ENCODE peak calls at places on chromosome 13, in four cellular contexts. H, W, R and S are unnamed samples.

GRCh38 chr13:88376762-88377388 is 705.7 kb downstream of the SLITRK5 start:
- DNase-seq in H (no peak), W (no peak), R (no peak), S (no peak)

GRCh38 chr13:112722433-112723250 is 32.8 kb downstream of the ATP11A start:
- DNase-seq in H (no peak), W (peak), R (no peak), S (peak)

GRCh38 chr13:41458187-41458938 is 1.0 kb downstream of the RGCC start:
- DNase-seq in H (no peak), W (peak), R (peak), S (peak)

GRCh38 chr13:20924758-20925394 is 22.3 kb upstream of the XPO4 start:
- DNase-seq in H (no peak), W (peak), R (peak), S (peak)

GRCh38 chr13:108700421-108701170 is 71.2 kb downstream of the MYO16 start:
- DNase-seq in H (no peak), W (no peak), R (no peak), S (no peak)

GRCh38 chr13:33744589-33745369 is 73.2 kb upstream of the RFC3 start:
- DNase-seq in H (no peak), W (no peak), R (no peak), S (peak)

GRCh38 chr13:26601669-26602068 is 44.2 kb downstream of the WASF3 start:
- DNase-seq in H (peak), W (no peak), R (no peak), S (no peak)

GRCh38 chr13:46761866-46762265 is 35.1 kb downstream of the ESD start:
- DNase-seq in H (no peak), W (no peak), R (no peak), S (no peak)

GRCh38 chr13:99896712-99897440 is 74.7 kb downstream of the ZIC5 start:
- DNase-seq in H (no peak), W (no peak), R (no peak), S (no peak)

GRCh38 chr13:41708648-41709175 is 251.4 kb downstream of the RGCC start:
- DNase-seq in H (no peak), W (peak), R (no peak), S (no peak)

GRCh38 chr13:109351236-109351635 is 435.1 kb downstream of the IRS2 start:
- DNase-seq in H (no peak), W (no peak), R (no peak), S (no peak)

GRCh38 chr13:31278874-31279273 is 79.1 kb downstream of the B3GLCT start:
- DNase-seq in H (no peak), W (no peak), R (no peak), S (no peak)

GRCh38 chr13:113651511-113652403 is 6.2 kb downstream of the ATP4B start:
- DNase-seq in H (no peak), W (peak), R (peak), S (peak)

GRCh38 chr13:35687336-35687735 is 210.8 kb upstream of the MAB21L1 start:
- DNase-seq in H (no peak), W (no peak), R (no peak), S (no peak)

GRCh38 chr13:52703482-52703881 is 36.1 kb downstream of the CNMD start:
- DNase-seq in H (no peak), W (no peak), R (no peak), S (no peak)

GRCh38 chr13:109331898-109332297 is 454.5 kb downstream of the IRS2 start:
- DNase-seq in H (no peak), W (no peak), R (no peak), S (peak)

GRCh38 chr13:76856141-76856571 is 30.0 kb downstream of the KCTD12 start:
- DNase-seq in H (no peak), W (no peak), R (no peak), S (no peak)

GRCh38 chr13:97028441-97029299 is 34.4 kb upstream of the OXGR1 start:
- DNase-seq in H (no peak), W (peak), R (peak), S (peak)

GRCh38 chr13:20703785-20704458 is 423 bp downstream of the IL17D start:
- DNase-seq in H (peak), W (peak), R (peak), S (peak)

GRCh38 chr13:84658881-84659661 is 776.8 kb upstream of the SLITRK1 start:
- DNase-seq in H (no peak), W (no peak), R (no peak), S (no peak)

DNA sequence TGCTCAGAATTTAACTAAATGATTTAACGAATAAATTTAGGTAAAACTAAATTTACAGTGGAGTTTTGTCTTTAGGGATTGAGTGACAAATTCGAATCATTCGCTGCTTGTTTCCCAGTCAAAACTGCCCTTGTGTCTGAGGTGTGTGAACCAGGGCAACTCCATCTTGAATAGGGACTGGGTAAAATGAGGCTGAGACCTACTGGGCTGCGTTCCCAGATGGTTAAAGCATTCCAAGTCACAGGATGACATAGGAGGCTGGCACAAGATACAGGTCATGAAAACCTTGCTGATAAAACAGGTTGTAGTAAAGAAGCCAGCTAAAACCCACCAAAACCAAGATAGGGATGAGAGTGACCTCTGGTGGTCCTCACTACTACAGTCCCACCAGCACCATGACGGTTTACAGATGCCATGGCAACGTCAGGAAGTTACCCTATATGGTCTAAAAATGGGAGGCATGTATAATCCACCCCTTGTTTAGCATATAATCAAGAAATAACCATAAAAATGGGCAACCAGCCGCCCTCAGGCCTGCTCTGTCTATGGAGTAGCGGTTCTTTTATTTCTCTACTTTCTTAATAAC is 10.2 kb upstream of the ANKRD10 start:
- DNase-seq in H (no peak), W (no peak), R (no peak), S (no peak)
- TF ChIP-seq CTCF in H (peak), W (peak), R (no peak), S (no peak)

GRCh38 chr13:72808917-72809500 is 27.1 kb downstream of the PIBF1 start:
- DNase-seq in H (no peak), W (no peak), R (no peak), S (no peak)
- TF ChIP-seq CTCF in H (no peak), W (peak), R (peak), S (peak)

DNA sequence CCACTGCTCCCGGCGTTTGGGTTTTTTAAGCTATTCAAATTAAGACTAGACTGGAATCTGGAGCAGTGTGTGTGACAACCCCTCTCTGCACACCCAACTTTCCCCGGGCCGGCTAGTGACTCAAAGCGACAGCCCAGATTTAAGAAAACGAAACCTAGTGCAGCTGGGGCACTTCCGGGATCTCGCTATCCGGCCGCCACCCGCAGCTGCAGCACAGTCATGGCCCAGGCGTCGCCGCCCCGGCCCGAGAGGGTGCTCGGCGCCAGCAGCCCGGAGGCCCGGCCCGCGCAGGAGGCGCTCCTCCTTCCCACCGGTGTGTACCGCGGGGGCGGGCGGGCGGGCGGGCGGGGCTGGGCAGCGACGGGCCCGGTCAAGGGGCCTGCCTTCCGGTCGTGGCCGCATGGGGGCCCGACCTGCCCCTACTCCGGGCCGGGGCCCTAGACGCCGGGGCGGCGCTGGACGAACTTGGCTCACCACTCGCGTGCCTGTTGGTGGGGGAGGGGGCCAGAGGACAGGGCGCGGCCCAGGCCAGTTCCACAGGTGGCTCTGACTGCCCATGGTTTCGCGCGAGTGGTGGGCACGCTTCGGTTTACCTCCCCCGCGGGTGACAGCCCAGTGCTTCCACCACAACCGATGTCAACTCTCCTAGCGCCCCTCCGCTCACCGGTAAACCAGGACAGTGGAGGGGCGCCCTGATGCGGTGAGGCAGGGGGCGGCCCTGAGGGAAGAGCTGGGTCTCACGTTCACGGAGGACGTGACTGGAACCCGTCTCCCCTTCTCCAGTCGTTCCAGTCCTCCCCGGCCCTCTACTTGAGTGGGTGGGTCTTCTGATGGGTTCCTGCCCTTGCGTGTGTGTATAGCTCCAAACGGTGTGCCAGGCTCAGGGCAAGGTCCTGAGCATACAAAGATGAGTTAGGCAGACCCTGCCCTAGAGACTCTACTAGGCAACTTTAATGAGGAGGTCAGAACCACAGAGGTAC is at the start of gene PHF11:
- DNase-seq in H (peak), W (peak), R (peak), S (peak)
- TF ChIP-seq CTCF in H (no peak), W (peak), R (no peak), S (peak)

GRCh38 chr13:27619711-27620376 is 485 bp downstream of the LNX2 start:
- DNase-seq in H (no peak), W (peak), R (peak), S (no peak)
- TF ChIP-seq CTCF in H (no peak), W (peak), R (no peak), S (peak)

GRCh38 chr13:42722883-42723539 is 58.4 kb upstream of the FAM216B start:
- DNase-seq in H (no peak), W (no peak), R (no peak), S (no peak)

GRCh38 chr13:42720858-42721219 is 60.5 kb upstream of the FAM216B start:
- DNase-seq in H (no peak), W (no peak), R (no peak), S (no peak)

GRCh38 chr13:42715909-42716308 is 65.5 kb upstream of the FAM216B start:
- DNase-seq in H (no peak), W (peak), R (no peak), S (no peak)

GRCh38 chr13:42720116-42720857 is 61.1 kb upstream of the FAM216B start:
- DNase-seq in H (peak), W (no peak), R (no peak), S (peak)
- TF ChIP-seq CTCF in H (no peak), W (no peak), R (no peak), S (no peak)

GRCh38 chr13:44244288-44244687 is 129.3 kb upstream of the SERP2 start:
- DNase-seq in H (no peak), W (no peak), R (no peak), S (no peak)

GRCh38 chr13:44241638-44242037 is 132.0 kb upstream of the SERP2 start:
- DNase-seq in H (no peak), W (no peak), R (no peak), S (no peak)

GRCh38 chr13:44240611-44241010 is 133.0 kb upstream of the SERP2 start:
- DNase-seq in H (no peak), W (no peak), R (no peak), S (no peak)

GRCh38 chr13:44238011-44238421 is 135.6 kb upstream of the SERP2 start:
- DNase-seq in H (no peak), W (no peak), R (peak), S (no peak)

DNA sequence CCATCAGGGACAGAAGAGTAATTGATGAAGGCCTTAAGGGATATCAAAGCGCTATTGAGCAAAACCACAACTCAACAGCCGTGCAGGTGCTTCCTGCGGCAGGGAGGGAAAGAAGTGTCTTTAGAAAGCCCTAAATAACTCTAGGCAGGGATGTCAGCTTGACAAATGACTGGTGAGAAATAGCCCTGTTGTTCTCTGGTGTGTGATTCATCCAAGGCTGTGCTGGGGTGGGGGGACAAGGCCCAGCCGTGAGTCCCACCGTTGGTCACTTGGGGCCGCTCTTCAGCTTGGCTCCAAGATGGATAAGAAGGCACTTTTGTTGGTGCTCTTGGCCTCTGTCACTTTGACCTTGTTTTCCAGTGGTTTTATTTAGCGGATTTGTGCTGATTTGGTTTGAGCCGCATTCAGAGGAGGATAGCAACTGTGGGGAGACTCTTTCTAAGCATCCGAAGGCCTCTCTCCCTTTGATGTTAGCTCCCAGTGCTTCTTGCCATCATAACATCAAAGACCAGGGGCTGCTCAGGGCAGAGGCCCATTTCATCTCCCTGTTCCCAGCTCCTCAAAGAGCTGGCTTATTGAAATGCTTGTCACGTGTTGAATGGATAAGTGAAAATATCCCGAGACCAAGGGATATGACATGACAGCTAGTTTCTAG is 130.3 kb upstream of the SERP2 start:
- DNase-seq in H (no peak), W (no peak), R (no peak), S (no peak)
- TF ChIP-seq CTCF in H (peak), W (peak), R (no peak), S (no peak)

GRCh38 chr13:39038569-39038898 is 278 bp downstream of the NHLRC3 start:
- DNase-seq in H (no peak), W (no peak), R (no peak), S (peak)
- TF ChIP-seq CTCF in H (no peak), W (no peak), R (no peak), S (no peak)

DNA sequence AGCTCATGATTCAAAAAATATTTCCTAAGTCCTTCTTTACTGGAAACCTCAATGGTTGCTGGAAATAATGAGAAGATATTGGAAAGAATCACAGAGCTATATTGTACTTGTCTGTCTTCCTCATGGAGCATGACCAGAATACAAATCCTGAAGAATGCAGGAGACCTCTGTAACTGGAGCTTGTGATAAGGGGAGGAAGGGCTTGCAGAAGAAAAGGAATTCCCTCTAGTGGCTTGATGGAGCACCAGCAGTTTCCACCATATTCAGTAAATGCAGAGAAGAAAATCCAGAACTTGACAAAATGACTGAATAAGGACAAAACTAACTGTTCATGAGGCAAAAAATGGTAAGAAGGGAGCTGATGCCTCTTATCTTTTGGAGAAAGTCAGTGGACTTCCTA is 1333.1 kb downstream of the EFNB2 start:
- DNase-seq in H (no peak), W (no peak), R (no peak), S (no peak)
- TF ChIP-seq CTCF in H (peak), W (peak), R (peak), S (no peak)

GRCh38 chr13:29845440-29846056 is 4.9 kb downstream of the UBL3 start:
- DNase-seq in H (no peak), W (no peak), R (no peak), S (no peak)
- TF ChIP-seq CTCF in H (no peak), W (peak), R (no peak), S (peak)

DNA sequence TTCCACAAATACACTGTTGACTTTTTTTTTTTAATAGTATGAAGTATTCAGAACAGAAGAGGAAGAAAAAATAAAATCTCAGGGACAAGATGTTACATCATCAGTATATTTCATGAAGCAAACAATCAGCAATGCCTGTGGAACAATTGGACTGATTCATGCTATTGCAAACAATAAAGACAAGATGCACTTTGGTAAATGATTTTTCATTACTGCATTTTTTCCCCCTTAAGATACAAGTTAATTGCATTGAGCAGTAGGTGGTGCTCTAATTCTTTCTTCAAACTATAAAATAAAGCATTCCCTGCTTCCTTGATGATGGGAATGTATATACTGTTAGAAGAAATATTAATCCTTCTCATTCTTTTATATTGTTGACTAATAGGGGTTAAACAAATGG is 17.1 kb downstream of the UCHL3 start:
- DNase-seq in H (no peak), W (no peak), R (no peak), S (no peak)
- TF ChIP-seq CTCF in H (peak), W (peak), R (no peak), S (no peak)